ENCODE peak calls at places on chromosome 12, in ten cellular contexts. H, T, Q, S, I, W, K, G, A and L are unnamed samples.

GRCh38 chr12:130538343-130539095 is 177.6 kb downstream of the RIMBP2 start:
- DNase-seq in H (no peak), T (no peak), Q (no peak), S (no peak), I (no peak), W (no peak), K (no peak), G (no peak), A (no peak), L (no peak)

GRCh38 chr12:12839886-12840285 is 26.7 kb downstream of the DDX47 start:
- DNase-seq in H (peak), T (peak), Q (peak), S (no peak), I (no peak), W (no peak), K (peak), G (peak), A (no peak), L (no peak)

GRCh38 chr12:104903648-104904423 is 54.3 kb downstream of the SLC41A2 start:
- DNase-seq in H (no peak), T (no peak), Q (peak), S (no peak), I (no peak), W (no peak), K (no peak), G (peak), A (no peak), L (no peak)

GRCh38 chr12:67034110-67034879 is 234.9 kb upstream of the CAND1 start:
- DNase-seq in H (peak), T (peak), Q (no peak), S (no peak), I (no peak), W (no peak), K (peak), G (peak), A (no peak), L (no peak)

GRCh38 chr12:90839340-90839739 is 115.6 kb downstream of the CCER1 start:
- DNase-seq in H (peak), T (no peak), Q (peak), S (no peak), I (no peak), W (no peak), K (no peak), G (no peak), A (no peak), L (no peak)

GRCh38 chr12:88338486-88338885 is 196.4 kb downstream of the TMTC3 start:
- DNase-seq in H (peak), T (no peak), Q (no peak), S (no peak), I (no peak), W (no peak), K (no peak), G (no peak), A (no peak), L (no peak)

GRCh38 chr12:69879007-69879960 is 54.3 kb downstream of the MYRFL start:
- DNase-seq in H (peak), T (peak), Q (peak), S (peak), I (peak), W (peak), K (peak), G (peak), A (peak), L (peak)

GRCh38 chr12:569803-570236 is 93.4 kb downstream of the NINJ2 start:
- DNase-seq in H (peak), T (peak), Q (peak), S (peak), I (peak), W (peak), K (peak), G (peak), A (peak), L (peak)

GRCh38 chr12:72901685-72902084 is 629.5 kb downstream of the TRHDE start:
- DNase-seq in H (no peak), T (no peak), Q (no peak), S (no peak), I (no peak), W (no peak), K (no peak), G (no peak), A (no peak), L (no peak)

GRCh38 chr12:68224613-68225285 is 861 bp downstream of the IL26 start:
- DNase-seq in H (peak), T (no peak), Q (peak), S (no peak), I (no peak), W (no peak), K (no peak), G (peak), A (no peak), L (no peak)

GRCh38 chr12:15712160-15712559 is 77.0 kb downstream of the EPS8 start:
- DNase-seq in H (no peak), T (no peak), Q (no peak), S (no peak), I (no peak), W (no peak), K (no peak), G (no peak), A (no peak), L (no peak)

GRCh38 chr12:774051-774614 is 21.8 kb downstream of the WNK1 start:
- DNase-seq in H (peak), T (no peak), Q (no peak), S (no peak), I (peak), W (no peak), K (no peak), G (no peak), A (no peak), L (no peak)